ENCODE peak calls at places on chromosomes 2 and 18, in eight cellular contexts. One of them, this sample, is unnamed.

GRCh38 chr18:39845086-39845485 is 2109.9 kb upstream of the PIK3C3 start:
- DNase-seq in sigmoid colon: no peak
- DNase-seq in breast epithelium: no peak
- DNase-seq in suprapubic skin: no peak
- DNase-seq in stomach: no peak
- DNase-seq in HCT116: no peak
- DNase-seq in HepG2: no peak
- DNase-seq in K562: no peak
- DNase-seq in this sample: no peak

GRCh38 chr2:26018184-26018716 is 15.6 kb upstream of the RAB10 start:
- DNase-seq in sigmoid colon: peak
- DNase-seq in K562: peak
- DNase-seq in stomach: peak
- DNase-seq in HCT116: peak
- DNase-seq in suprapubic skin: peak
- DNase-seq in HepG2: peak
- DNase-seq in breast epithelium: peak
- DNase-seq in this sample: no peak

GRCh38 chr2:202064206-202064880 is 8.7 kb upstream of the KIAA2012 start:
- DNase-seq in sigmoid colon: no peak
- DNase-seq in HepG2: no peak
- DNase-seq in HCT116: no peak
- DNase-seq in breast epithelium: no peak
- DNase-seq in suprapubic skin: no peak
- DNase-seq in stomach: no peak
- DNase-seq in K562: no peak
- DNase-seq in this sample: no peak

GRCh38 chr2:188902906-188903305 is 71.3 kb upstream of the COL3A1 start:
- DNase-seq in breast epithelium: no peak
- DNase-seq in stomach: no peak
- DNase-seq in suprapubic skin: no peak
- DNase-seq in HCT116: no peak
- DNase-seq in K562: no peak
- DNase-seq in sigmoid colon: no peak
- DNase-seq in HepG2: no peak
- DNase-seq in this sample: no peak

GRCh38 chr18:62209046-62209445 is 22.0 kb downstream of the RELCH start:
- DNase-seq in HepG2: no peak
- DNase-seq in suprapubic skin: no peak
- DNase-seq in sigmoid colon: no peak
- DNase-seq in stomach: no peak
- DNase-seq in K562: no peak
- DNase-seq in HCT116: no peak
- DNase-seq in breast epithelium: no peak
- DNase-seq in this sample: no peak

GRCh38 chr2:239544141-239544800 is 143.5 kb upstream of the HDAC4 start:
- DNase-seq in suprapubic skin: no peak
- DNase-seq in K562: no peak
- DNase-seq in stomach: no peak
- DNase-seq in sigmoid colon: peak
- DNase-seq in HepG2: no peak
- DNase-seq in HCT116: no peak
- DNase-seq in breast epithelium: peak
- DNase-seq in this sample: no peak

GRCh38 chr2:17918789-17919188 is 40.3 kb downstream of the KCNS3 start:
- DNase-seq in stomach: no peak
- DNase-seq in suprapubic skin: no peak
- DNase-seq in sigmoid colon: no peak
- DNase-seq in breast epithelium: no peak
- DNase-seq in HCT116: no peak
- DNase-seq in HepG2: no peak
- DNase-seq in K562: no peak
- DNase-seq in this sample: no peak

GRCh38 chr2:132937629-132938028 is 267.6 kb upstream of the LYPD1 start:
- DNase-seq in breast epithelium: no peak
- DNase-seq in stomach: no peak
- DNase-seq in sigmoid colon: no peak
- DNase-seq in suprapubic skin: no peak
- DNase-seq in K562: no peak
- DNase-seq in HepG2: no peak
- DNase-seq in HCT116: no peak
- DNase-seq in this sample: no peak

GRCh38 chr18:22846088-22846683 is 86.9 kb upstream of the RBBP8 start:
- DNase-seq in suprapubic skin: no peak
- DNase-seq in HCT116: peak
- DNase-seq in stomach: no peak
- DNase-seq in sigmoid colon: no peak
- DNase-seq in breast epithelium: no peak
- DNase-seq in K562: peak
- DNase-seq in HepG2: peak
- DNase-seq in this sample: no peak

GRCh38 chr2:3778016-3778415 is 74.6 kb downstream of the DCDC2C start:
- DNase-seq in HepG2: no peak
- DNase-seq in sigmoid colon: no peak
- DNase-seq in suprapubic skin: no peak
- DNase-seq in breast epithelium: no peak
- DNase-seq in K562: no peak
- DNase-seq in stomach: no peak
- DNase-seq in HCT116: no peak
- DNase-seq in this sample: no peak

GRCh38 chr18:70295192-70295522 is 6.3 kb downstream of the SOCS6 start:
- DNase-seq in suprapubic skin: no peak
- DNase-seq in HCT116: no peak
- DNase-seq in HepG2: no peak
- DNase-seq in breast epithelium: no peak
- DNase-seq in stomach: no peak
- DNase-seq in K562: no peak
- DNase-seq in sigmoid colon: no peak
- DNase-seq in this sample: no peak

GRCh38 chr2:229282758-229283546 is 11.9 kb upstream of the PID1 start:
- DNase-seq in suprapubic skin: peak
- DNase-seq in HepG2: no peak
- DNase-seq in stomach: peak
- DNase-seq in breast epithelium: no peak
- DNase-seq in K562: no peak
- DNase-seq in HCT116: no peak
- DNase-seq in sigmoid colon: peak
- DNase-seq in this sample: no peak

GRCh38 chr18:35926884-35927283 is 45.6 kb upstream of the RMP24 start:
- DNase-seq in sigmoid colon: no peak
- DNase-seq in stomach: no peak
- DNase-seq in K562: no peak
- DNase-seq in HCT116: no peak
- DNase-seq in breast epithelium: no peak
- DNase-seq in HepG2: no peak
- DNase-seq in suprapubic skin: no peak
- DNase-seq in this sample: no peak

GRCh38 chr2:193103064-193103463 is 908.3 kb upstream of the TMEFF2 start:
- DNase-seq in sigmoid colon: no peak
- DNase-seq in breast epithelium: no peak
- DNase-seq in suprapubic skin: no peak
- DNase-seq in stomach: no peak
- DNase-seq in HCT116: no peak
- DNase-seq in HepG2: peak
- DNase-seq in K562: no peak
- DNase-seq in this sample: no peak

DNA sequence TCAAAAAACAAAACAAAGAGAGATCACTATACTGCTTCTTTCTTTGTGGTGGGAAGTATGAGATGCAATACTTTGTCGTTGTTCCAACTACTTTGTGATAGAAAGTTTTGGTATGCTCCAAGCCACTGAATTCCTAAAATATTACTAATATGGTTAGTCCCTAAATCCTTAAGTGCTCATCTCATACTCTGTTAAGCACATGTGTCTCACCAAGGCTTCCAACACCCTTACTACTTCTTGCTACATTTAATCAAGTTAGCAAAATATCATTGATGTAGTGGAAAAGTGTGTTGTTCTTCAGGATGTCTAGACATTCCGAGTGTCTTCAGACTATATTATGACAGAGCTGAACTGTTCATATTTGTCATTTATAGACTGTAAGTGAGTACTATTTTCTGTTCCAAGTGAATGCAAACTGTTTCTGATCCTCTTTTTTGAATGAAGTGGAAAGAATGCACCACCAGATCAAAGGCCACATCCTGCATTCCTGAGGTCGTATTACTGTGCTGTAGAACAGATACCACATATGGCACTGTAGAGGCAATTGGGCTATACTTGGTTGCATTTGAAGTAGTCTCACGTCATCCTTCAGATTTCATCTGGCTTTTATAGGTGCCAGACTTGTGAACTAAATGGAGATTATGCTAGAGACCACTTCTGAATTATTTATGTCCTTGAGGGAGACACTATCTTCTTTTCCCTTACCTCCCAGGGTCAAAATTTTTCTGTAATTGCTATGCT is 298.4 kb upstream of the ZNF521 start:
- DNase-seq in stomach: no peak
- DNase-seq in HCT116: no peak
- DNase-seq in breast epithelium: no peak
- DNase-seq in suprapubic skin: no peak
- DNase-seq in HepG2: peak
- DNase-seq in sigmoid colon: no peak
- DNase-seq in K562: no peak
- DNase-seq in this sample: no peak
- TF ChIP-seq POLR2AphosphoS5 in stomach: no peak
- TF ChIP-seq POLR2AphosphoS5 in HCT116: no peak
- TF ChIP-seq POLR2AphosphoS5 in breast epithelium: no peak
- TF ChIP-seq POLR2AphosphoS5 in suprapubic skin: no peak
- TF ChIP-seq POLR2AphosphoS5 in HepG2: no peak
- TF ChIP-seq POLR2AphosphoS5 in sigmoid colon: no peak
- TF ChIP-seq POLR2AphosphoS5 in K562: no peak
- TF ChIP-seq POLR2AphosphoS5 in this sample: no peak

DNA sequence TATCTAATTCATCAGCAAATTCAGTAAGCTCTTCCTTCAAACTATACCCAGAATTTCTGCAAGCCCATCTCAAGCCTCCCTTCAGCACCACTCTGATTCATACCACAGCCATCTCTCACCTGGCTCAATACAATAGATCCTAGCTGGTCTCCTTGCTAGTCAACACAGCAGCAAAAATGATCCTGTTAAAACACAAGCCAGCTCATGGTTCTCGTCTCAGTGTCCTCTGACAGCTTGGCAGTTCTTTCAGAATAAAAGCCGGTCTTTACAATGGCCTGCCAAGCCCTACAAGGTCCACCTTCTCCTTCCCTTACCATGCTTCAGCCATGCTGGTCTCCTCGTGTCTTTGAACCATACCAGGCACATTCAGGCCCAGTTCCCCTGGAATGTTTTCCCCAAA is 296.9 kb upstream of the RND3 start:
- DNase-seq in sigmoid colon: no peak
- DNase-seq in breast epithelium: no peak
- DNase-seq in suprapubic skin: no peak
- DNase-seq in K562: no peak
- DNase-seq in HepG2: no peak
- DNase-seq in stomach: no peak
- DNase-seq in HCT116: no peak
- DNase-seq in this sample: no peak
- TF ChIP-seq POLR2AphosphoS5 in sigmoid colon: no peak
- TF ChIP-seq POLR2AphosphoS5 in breast epithelium: no peak
- TF ChIP-seq POLR2AphosphoS5 in suprapubic skin: no peak
- TF ChIP-seq POLR2AphosphoS5 in K562: no peak
- TF ChIP-seq POLR2AphosphoS5 in HepG2: no peak
- TF ChIP-seq POLR2AphosphoS5 in stomach: no peak
- TF ChIP-seq POLR2AphosphoS5 in HCT116: no peak
- TF ChIP-seq POLR2AphosphoS5 in this sample: no peak

DNA sequence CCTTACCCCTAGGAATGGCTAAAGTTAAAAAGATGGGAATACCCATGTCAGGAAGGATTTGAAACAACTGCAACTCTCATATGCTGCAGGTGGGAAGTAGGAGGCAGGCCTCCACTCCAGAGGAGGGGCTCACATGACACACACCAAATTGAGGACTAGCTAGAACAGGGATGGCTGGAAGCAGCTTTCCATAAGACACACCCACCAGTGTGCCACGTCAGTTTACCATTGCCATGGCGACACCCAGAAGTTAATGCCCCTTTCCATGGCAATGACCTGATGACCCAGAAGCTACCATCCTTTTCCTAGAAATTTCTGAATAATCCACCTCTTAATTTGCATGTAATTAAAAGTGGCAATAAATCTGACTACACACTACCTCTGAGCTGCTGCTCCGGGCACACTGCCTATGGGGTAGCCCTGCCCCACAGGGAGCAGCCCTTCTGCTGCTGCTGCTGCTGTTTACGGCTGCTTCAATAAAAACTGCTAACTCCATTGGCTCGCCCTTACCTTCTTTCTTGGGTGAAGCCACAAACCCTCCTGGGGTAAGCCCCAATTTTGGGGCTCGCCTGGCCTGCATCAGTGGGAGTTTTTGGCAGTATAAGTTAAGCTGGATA is 89.4 kb downstream of the RRM2 start:
- DNase-seq in breast epithelium: no peak
- DNase-seq in K562: no peak
- DNase-seq in HCT116: no peak
- DNase-seq in stomach: no peak
- DNase-seq in HepG2: no peak
- DNase-seq in sigmoid colon: no peak
- DNase-seq in suprapubic skin: no peak
- DNase-seq in this sample: no peak
- TF ChIP-seq POLR2AphosphoS5 in breast epithelium: no peak
- TF ChIP-seq POLR2AphosphoS5 in K562: no peak
- TF ChIP-seq POLR2AphosphoS5 in HCT116: no peak
- TF ChIP-seq POLR2AphosphoS5 in stomach: no peak
- TF ChIP-seq POLR2AphosphoS5 in HepG2: no peak
- TF ChIP-seq POLR2AphosphoS5 in sigmoid colon: no peak
- TF ChIP-seq POLR2AphosphoS5 in suprapubic skin: no peak
- TF ChIP-seq POLR2AphosphoS5 in this sample: no peak

DNA sequence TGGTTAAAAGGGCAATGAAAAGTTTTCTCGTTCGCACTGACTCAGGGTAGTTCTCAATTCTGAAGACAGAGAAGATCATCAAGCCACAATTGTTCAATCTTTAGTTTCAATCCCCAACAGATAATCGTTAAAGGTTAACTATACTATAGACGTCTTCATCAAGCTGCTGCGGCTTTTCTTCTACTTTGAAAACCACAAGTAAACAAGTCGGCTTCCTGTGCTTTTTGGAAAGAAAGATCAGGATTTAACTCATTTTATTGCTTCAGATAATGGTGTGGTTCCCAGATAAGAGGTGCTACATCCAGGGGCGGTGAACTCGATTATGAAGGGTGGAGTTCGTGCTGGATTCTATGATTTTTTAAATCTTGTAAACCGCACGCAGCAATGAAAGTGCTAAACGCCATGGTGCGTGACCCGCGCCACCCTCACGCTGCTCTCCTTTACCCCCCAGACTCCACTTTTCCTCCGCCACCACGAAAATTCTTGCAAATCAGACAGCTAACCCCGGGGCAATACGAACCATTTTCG is 535 bp upstream of the CDCA7 start:
- DNase-seq in suprapubic skin: no peak
- DNase-seq in sigmoid colon: no peak
- DNase-seq in stomach: no peak
- DNase-seq in breast epithelium: no peak
- DNase-seq in HCT116: no peak
- DNase-seq in K562: peak
- DNase-seq in HepG2: peak
- DNase-seq in this sample: no peak
- TF ChIP-seq POLR2AphosphoS5 in suprapubic skin: no peak
- TF ChIP-seq POLR2AphosphoS5 in sigmoid colon: peak
- TF ChIP-seq POLR2AphosphoS5 in stomach: no peak
- TF ChIP-seq POLR2AphosphoS5 in breast epithelium: no peak
- TF ChIP-seq POLR2AphosphoS5 in HCT116: no peak
- TF ChIP-seq POLR2AphosphoS5 in K562: no peak
- TF ChIP-seq POLR2AphosphoS5 in HepG2: no peak
- TF ChIP-seq POLR2AphosphoS5 in this sample: no peak

This sample was measured in vagina.